ENCODE peak calls at places on chromosomes 6 and 20, in nine cellular contexts. Z, R, D, X, F, J, N, I and O are unnamed samples.

GRCh38 chr6:90610671-90611542 is 24.0 kb upstream of the MAP3K7 start:
- DNase-seq in Z (peak; percentile 23), R (no peak), I (peak; percentile 38), F (peak; percentile 53), N (peak; percentile 4), X (peak; percentile 11), D (no peak), J (peak; percentile 11), O (peak; percentile 22)

GRCh38 chr6:447381-448165 is 56.0 kb downstream of the IRF4 start:
- DNase-seq in I (no peak), R (no peak), Z (no peak), F (no peak), J (no peak), D (no peak), N (no peak), X (no peak), O (no peak)

GRCh38 chr6:40956871-40957270 is 82.2 kb downstream of the UNC5CL start:
- DNase-seq in D (no peak), I (no peak), N (peak; percentile 44), F (no peak), J (peak; percentile 9), X (peak; percentile 75), Z (no peak), R (no peak), O (no peak)

GRCh38 chr6:113591896-113592827 is 265.0 kb upstream of the MARCKS start:
- DNase-seq in D (no peak), X (peak; percentile 38), J (peak; percentile 57), F (no peak), I (peak; percentile 75), Z (no peak), R (no peak), N (peak; percentile 31), O (peak; percentile 65)

GRCh38 chr6:63267828-63268227 is 52.0 kb downstream of the LGSN start:
- DNase-seq in D (no peak), F (no peak), Z (no peak), R (no peak), X (no peak), I (no peak), J (no peak), N (no peak), O (no peak)

GRCh38 chr20:47669927-47670890 is 115.1 kb downstream of the SULF2 start:
- DNase-seq in R (no peak), I (no peak), Z (no peak), D (no peak), F (no peak), N (no peak), J (no peak), X (no peak), O (no peak)

GRCh38 chr6:33914519-33915120 is 110.8 kb upstream of the MLN start:
- DNase-seq in F (no peak), I (no peak), R (no peak), J (no peak), Z (no peak), N (no peak), X (no peak), D (no peak), O (no peak)

GRCh38 chr6:10585232-10585887 is 64.2 kb downstream of the GCNT2 start:
- DNase-seq in N (no peak), F (no peak), R (no peak), I (peak; percentile 36), X (no peak), D (no peak), Z (no peak), J (peak; percentile 13), O (no peak)

GRCh38 chr20:23880426-23880825 is 878 bp upstream of the CST5 start:
- DNase-seq in R (no peak), D (no peak), F (no peak), N (peak; percentile 3), X (peak; percentile 6), J (no peak), Z (no peak), I (no peak), O (no peak)

GRCh38 chr6:47737406-47737805 is 39.0 kb downstream of the ADGRF4 start:
- DNase-seq in N (no peak), R (no peak), F (no peak), Z (no peak), X (no peak), J (peak; percentile 49), I (no peak), D (no peak), O (peak; percentile 39)

GRCh38 chr6:47734826-47735481 is 36.6 kb downstream of the ADGRF4 start:
- DNase-seq in F (no peak), N (no peak), D (no peak), J (no peak), X (no peak), Z (no peak), R (no peak), I (no peak), O (no peak)

GRCh38 chr6:47729457-47729856 is 31.1 kb downstream of the ADGRF4 start:
- DNase-seq in R (no peak), I (no peak), F (no peak), N (no peak), Z (no peak), D (no peak), X (no peak), J (no peak), O (no peak)

GRCh38 chr6:47736083-47736700 is 37.8 kb downstream of the ADGRF4 start:
- DNase-seq in I (no peak), J (no peak), D (no peak), F (no peak), R (no peak), N (no peak), X (no peak), Z (no peak), O (no peak)

DNA sequence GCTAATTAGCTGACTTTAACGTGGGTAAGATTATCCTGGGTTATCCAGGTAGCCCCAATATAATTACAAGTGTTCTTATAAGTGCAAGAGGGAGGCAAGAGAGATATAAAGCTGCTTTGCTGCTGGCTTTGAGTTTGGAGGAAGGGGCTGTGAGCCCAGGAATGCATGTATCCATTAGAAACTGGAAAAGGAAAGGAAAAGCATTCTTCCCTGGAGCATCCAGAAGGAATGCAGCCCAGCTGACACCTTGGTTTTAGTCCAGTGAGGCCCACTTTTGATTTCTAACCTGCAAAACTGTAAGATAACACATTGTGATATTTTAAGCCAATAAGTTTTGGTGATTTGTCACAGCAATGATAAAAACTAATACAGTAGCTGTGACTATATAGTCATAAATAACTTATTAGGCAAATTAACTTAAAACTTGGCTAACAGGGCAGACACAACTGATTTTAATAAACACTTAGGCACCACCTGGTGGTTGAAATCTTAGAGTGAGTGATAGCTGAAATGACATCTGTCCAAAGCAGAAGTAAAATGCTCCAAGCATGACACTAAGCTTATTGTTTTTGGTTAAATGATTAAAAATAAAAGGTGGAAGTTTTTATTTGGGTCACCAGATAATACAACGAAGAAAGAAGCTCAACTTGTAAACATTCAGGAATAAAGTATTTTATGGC is 35.6 kb downstream of the ADGRF4 start:
- DNase-seq in X (peak; percentile 16), F (no peak), I (peak; percentile 39), N (peak; percentile 4), J (no peak), Z (no peak), D (no peak), R (no peak), O (no peak)
- TF ChIP-seq CTCF in X (peak; percentile 25), F (peak; percentile 34), I (peak; percentile 49), N (peak; percentile 19), J (no peak), Z (peak; percentile 11), D (no peak), R (peak; percentile 47), O (peak; percentile 17)

GRCh38 chr20:61044499-61044898 is 207.6 kb upstream of the CDH4 start:
- DNase-seq in D (no peak), F (no peak), J (no peak), N (no peak), I (no peak), Z (no peak), R (no peak), X (no peak), O (peak; percentile 3)
- TF ChIP-seq CTCF in D (no peak), F (peak; percentile 22), J (no peak), N (no peak), I (no peak), Z (no peak), R (no peak), X (no peak), O (no peak)

DNA sequence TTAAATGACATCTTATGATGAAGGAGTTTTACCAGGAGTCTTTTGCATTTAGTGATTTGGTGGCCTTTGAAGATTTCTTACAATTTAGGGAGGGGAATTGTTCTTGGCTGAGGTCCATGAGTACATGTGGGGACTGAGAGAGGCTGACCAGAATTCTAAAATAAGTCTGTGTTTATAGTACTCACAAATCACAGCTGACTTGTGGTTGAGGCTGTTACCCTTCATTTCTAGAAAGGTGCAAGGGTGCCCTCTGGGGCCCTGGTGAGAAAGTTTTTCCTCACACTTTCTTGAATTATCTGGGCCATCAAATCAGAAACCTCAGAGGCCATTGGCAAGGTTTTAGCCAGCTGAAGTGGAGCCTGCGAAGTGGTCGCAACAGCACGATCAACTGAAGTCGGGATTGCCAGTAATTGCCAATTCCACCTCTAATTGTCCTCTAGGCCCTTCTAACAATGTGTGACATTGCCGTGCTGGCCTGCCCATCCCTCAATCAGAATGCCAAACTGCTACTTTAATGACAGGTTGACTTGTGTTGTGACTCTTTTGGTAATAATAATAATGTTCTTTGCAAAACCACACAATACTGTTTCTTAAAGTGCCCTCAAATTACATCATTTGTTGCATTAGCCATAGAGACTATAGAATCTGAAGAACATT is 221.6 kb downstream of the OGFRL1 start:
- DNase-seq in F (peak; percentile 58), I (peak; percentile 63), R (peak; percentile 37), X (peak; percentile 80), J (peak; percentile 87), D (no peak), N (peak; percentile 84), Z (peak; percentile 49), O (peak; percentile 86)
- TF ChIP-seq CTCF in F (no peak), I (peak; percentile 65), R (peak; percentile 73), X (peak; percentile 85), J (peak; percentile 76), D (peak; percentile 82), N (peak; percentile 94), Z (peak; percentile 78), O (peak; percentile 64)

DNA sequence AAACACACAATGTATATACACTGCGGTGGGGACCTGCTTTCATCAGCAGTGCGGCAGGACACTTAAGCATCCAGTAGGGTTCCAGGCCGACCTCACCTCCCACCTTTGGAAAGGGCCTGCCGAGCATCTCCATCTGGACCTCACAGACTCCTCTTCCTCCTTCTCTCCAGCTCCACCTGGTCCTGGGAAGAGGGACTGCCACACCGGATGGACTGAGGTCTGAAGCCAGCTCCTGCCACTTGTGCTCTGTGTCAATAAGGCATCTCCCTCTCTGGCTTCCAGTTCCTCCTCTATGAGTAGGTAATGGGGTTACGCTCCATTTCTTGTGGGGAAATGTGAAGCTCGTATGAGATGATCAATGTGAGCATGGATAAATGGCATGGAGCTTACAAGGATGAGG is 19.1 kb upstream of the NNAT start:
- DNase-seq in Z (no peak), J (no peak), I (no peak), N (no peak), D (no peak), F (peak; percentile 26), R (no peak), X (no peak), O (no peak)
- TF ChIP-seq CTCF in Z (no peak), J (no peak), I (no peak), N (no peak), D (no peak), F (no peak), R (no peak), X (no peak), O (no peak)